ENCODE peak calls at places on chromosomes 16 and 17, in nine cellular contexts. One of them, this sample, is unnamed.
A peak's percentile ranks its signal among the peaks of the same experiment; 100 is the strongest.

GRCh38 chr16:89393731-89394406 is 96.5 kb downstream of the ANKRD11 start:
- DNase-seq in adrenal gland: no peak
- DNase-seq in GM12878: no peak
- DNase-seq in lower leg skin: no peak
- DNase-seq in testis: no peak
- DNase-seq in A549: no peak
- DNase-seq in body of pancreas: peak; percentile 31
- DNase-seq in endothelial cell of umbilical vein: peak; percentile 17
- DNase-seq in NB4: no peak
- DNase-seq in this sample: no peak

GRCh38 chr17:21358682-21359482 is 17.3 kb upstream of the KCNJ12 start:
- DNase-seq in testis: no peak
- DNase-seq in endothelial cell of umbilical vein: no peak
- DNase-seq in body of pancreas: no peak
- DNase-seq in lower leg skin: no peak
- DNase-seq in GM12878: no peak
- DNase-seq in NB4: no peak
- DNase-seq in adrenal gland: no peak
- DNase-seq in A549: no peak
- DNase-seq in this sample: no peak

GRCh38 chr16:85096921-85097320 is 15.4 kb downstream of the CIBAR2 start:
- DNase-seq in A549: no peak
- DNase-seq in body of pancreas: no peak
- DNase-seq in GM12878: no peak
- DNase-seq in NB4: no peak
- DNase-seq in endothelial cell of umbilical vein: no peak
- DNase-seq in testis: no peak
- DNase-seq in adrenal gland: no peak
- DNase-seq in lower leg skin: no peak
- DNase-seq in this sample: no peak

GRCh38 chr16:86680137-86680536 is 101.8 kb downstream of the FOXL1 start:
- DNase-seq in lower leg skin: no peak
- DNase-seq in A549: no peak
- DNase-seq in endothelial cell of umbilical vein: peak; percentile 96
- DNase-seq in NB4: no peak
- DNase-seq in body of pancreas: no peak
- DNase-seq in GM12878: no peak
- DNase-seq in testis: no peak
- DNase-seq in adrenal gland: no peak
- DNase-seq in this sample: no peak

GRCh38 chr17:44084131-44084538 is 13.6 kb downstream of the G6PC3 start:
- DNase-seq in testis: no peak
- DNase-seq in NB4: peak; percentile 53
- DNase-seq in adrenal gland: no peak
- DNase-seq in A549: peak; percentile 82
- DNase-seq in endothelial cell of umbilical vein: no peak
- DNase-seq in lower leg skin: no peak
- DNase-seq in body of pancreas: no peak
- DNase-seq in GM12878: no peak
- DNase-seq in this sample: peak; percentile 42

GRCh38 chr17:79263191-79263590 is 188.6 kb downstream of the ENGASE start:
- DNase-seq in GM12878: no peak
- DNase-seq in adrenal gland: no peak
- DNase-seq in endothelial cell of umbilical vein: no peak
- DNase-seq in body of pancreas: no peak
- DNase-seq in A549: no peak
- DNase-seq in lower leg skin: no peak
- DNase-seq in NB4: no peak
- DNase-seq in testis: no peak
- DNase-seq in this sample: no peak

GRCh38 chr16:62022688-62023087 is 13.6 kb downstream of the CDH8 start:
- DNase-seq in adrenal gland: no peak
- DNase-seq in endothelial cell of umbilical vein: no peak
- DNase-seq in GM12878: no peak
- DNase-seq in NB4: no peak
- DNase-seq in body of pancreas: no peak
- DNase-seq in lower leg skin: no peak
- DNase-seq in testis: no peak
- DNase-seq in A549: no peak
- DNase-seq in this sample: no peak

GRCh38 chr17:48555183-48555615 is 10.3 kb upstream of the HOXB2 start:
- DNase-seq in endothelial cell of umbilical vein: peak; percentile 89
- DNase-seq in testis: no peak
- DNase-seq in NB4: peak; percentile 8
- DNase-seq in lower leg skin: no peak
- DNase-seq in body of pancreas: no peak
- DNase-seq in GM12878: no peak
- DNase-seq in adrenal gland: peak; percentile 41
- DNase-seq in A549: peak; percentile 82
- DNase-seq in this sample: peak; percentile 13

GRCh38 chr17:59026176-59026939 is 80.3 kb downstream of the TRIM37 start:
- DNase-seq in body of pancreas: no peak
- DNase-seq in lower leg skin: no peak
- DNase-seq in A549: no peak
- DNase-seq in NB4: no peak
- DNase-seq in adrenal gland: no peak
- DNase-seq in GM12878: no peak
- DNase-seq in endothelial cell of umbilical vein: no peak
- DNase-seq in testis: no peak
- DNase-seq in this sample: no peak

GRCh38 chr16:31484491-31485171 is 1.7 kb downstream of the SLC5A2 start:
- DNase-seq in endothelial cell of umbilical vein: no peak
- DNase-seq in GM12878: no peak
- DNase-seq in adrenal gland: no peak
- DNase-seq in testis: no peak
- DNase-seq in body of pancreas: peak; percentile 64
- DNase-seq in NB4: no peak
- DNase-seq in A549: no peak
- DNase-seq in lower leg skin: no peak
- DNase-seq in this sample: no peak

GRCh38 chr17:42111265-42111636 is 1.3 kb downstream of the DHX58 start:
- DNase-seq in A549: no peak
- DNase-seq in body of pancreas: no peak
- DNase-seq in GM12878: no peak
- DNase-seq in NB4: no peak
- DNase-seq in testis: no peak
- DNase-seq in lower leg skin: no peak
- DNase-seq in adrenal gland: no peak
- DNase-seq in endothelial cell of umbilical vein: no peak
- DNase-seq in this sample: no peak

DNA sequence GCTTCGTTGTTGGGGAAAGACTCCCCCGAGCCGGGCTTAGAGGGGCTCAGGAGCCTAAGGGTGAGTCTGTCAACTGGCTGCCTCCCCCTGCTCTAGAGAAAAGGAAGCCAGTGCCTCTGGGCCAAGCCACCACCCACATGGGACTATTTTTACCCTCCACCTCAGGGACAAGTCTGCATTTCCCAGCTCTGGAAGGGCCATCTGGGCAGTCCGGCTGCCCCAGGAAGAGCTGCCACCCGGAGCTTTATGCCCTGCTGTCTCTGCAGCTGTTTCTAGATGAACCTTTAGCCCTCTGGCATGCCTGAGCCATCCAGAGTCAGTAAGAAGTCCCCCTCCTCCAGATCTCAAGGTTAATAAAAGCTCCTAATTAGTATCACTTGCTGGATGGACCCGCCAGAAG is 5.3 kb upstream of the RPRML start:
- DNase-seq in lower leg skin: no peak
- DNase-seq in body of pancreas: no peak
- DNase-seq in GM12878: no peak
- DNase-seq in A549: no peak
- DNase-seq in adrenal gland: no peak
- DNase-seq in testis: no peak
- DNase-seq in endothelial cell of umbilical vein: no peak
- DNase-seq in NB4: no peak
- DNase-seq in this sample: no peak
- TF ChIP-seq POLR2A in lower leg skin: no peak
- TF ChIP-seq POLR2A in body of pancreas: no peak
- TF ChIP-seq POLR2A in GM12878: no peak
- TF ChIP-seq POLR2A in A549: no peak
- TF ChIP-seq POLR2A in adrenal gland: no peak
- TF ChIP-seq POLR2A in testis: no peak
- TF ChIP-seq POLR2A in endothelial cell of umbilical vein: no peak
- TF ChIP-seq POLR2A in NB4: no peak
- TF ChIP-seq POLR2A in this sample: no peak

GRCh38 chr16:19713697-19714096 is 4.3 kb downstream of the KNOP1 start:
- DNase-seq in body of pancreas: no peak
- DNase-seq in NB4: no peak
- DNase-seq in GM12878: no peak
- DNase-seq in adrenal gland: no peak
- DNase-seq in lower leg skin: no peak
- DNase-seq in testis: no peak
- DNase-seq in endothelial cell of umbilical vein: no peak
- DNase-seq in A549: no peak
- DNase-seq in this sample: no peak
- TF ChIP-seq POLR2A in body of pancreas: no peak
- TF ChIP-seq POLR2A in NB4: no peak
- TF ChIP-seq POLR2A in GM12878: no peak
- TF ChIP-seq POLR2A in adrenal gland: no peak
- TF ChIP-seq POLR2A in lower leg skin: no peak
- TF ChIP-seq POLR2A in testis: no peak
- TF ChIP-seq POLR2A in endothelial cell of umbilical vein: no peak
- TF ChIP-seq POLR2A in A549: no peak
- TF ChIP-seq POLR2A in this sample: no peak

DNA sequence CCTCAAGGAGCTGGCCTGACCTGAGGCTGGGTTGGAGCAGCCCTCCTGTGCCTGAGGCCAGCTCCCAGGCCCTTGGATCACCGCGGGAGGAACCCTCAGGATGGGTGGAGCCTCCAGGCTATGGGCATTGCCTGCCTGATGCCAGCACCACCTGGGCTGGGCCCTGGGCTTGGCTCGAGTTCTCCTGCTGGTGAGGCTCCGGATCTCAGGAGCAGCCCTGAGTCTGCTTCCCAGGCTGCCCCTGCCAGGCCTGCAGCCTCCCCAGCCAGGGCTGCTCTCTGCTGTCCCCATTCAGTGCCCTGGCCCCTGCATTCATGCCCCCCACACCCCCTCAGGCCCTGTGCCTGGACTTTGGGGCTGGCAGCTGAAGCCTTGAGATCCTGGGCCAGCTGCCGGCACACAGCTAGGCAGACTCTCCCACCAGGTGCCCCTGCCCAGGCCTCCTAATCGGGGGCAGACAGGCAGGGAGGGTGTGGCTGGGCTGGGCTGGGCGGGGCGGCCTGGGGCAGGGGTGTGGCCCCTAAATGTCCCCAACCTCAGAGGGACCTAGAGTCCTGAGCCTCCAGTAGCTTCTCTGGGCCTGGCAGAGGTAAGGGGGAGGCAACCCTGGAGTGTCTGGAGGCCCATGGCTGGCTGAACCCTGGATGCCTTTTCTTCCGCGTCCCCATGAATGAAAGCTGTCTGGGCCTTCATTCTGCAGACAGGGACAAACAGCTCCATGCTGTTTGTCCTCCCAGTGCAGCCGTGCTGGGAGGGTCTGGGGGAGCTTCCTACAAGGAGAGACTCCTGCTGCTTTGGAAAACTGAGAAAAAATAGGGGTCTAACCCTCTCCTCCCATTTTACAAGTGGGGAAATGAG is 1.1 kb upstream of the PIGQ start:
- DNase-seq in adrenal gland: no peak
- DNase-seq in lower leg skin: no peak
- DNase-seq in body of pancreas: no peak
- DNase-seq in endothelial cell of umbilical vein: no peak
- DNase-seq in GM12878: no peak
- DNase-seq in testis: no peak
- DNase-seq in NB4: no peak
- DNase-seq in A549: no peak
- DNase-seq in this sample: peak; percentile 97
- TF ChIP-seq POLR2A in adrenal gland: no peak
- TF ChIP-seq POLR2A in lower leg skin: no peak
- TF ChIP-seq POLR2A in body of pancreas: no peak
- TF ChIP-seq POLR2A in endothelial cell of umbilical vein: no peak
- TF ChIP-seq POLR2A in GM12878: no peak
- TF ChIP-seq POLR2A in testis: no peak
- TF ChIP-seq POLR2A in NB4: no peak
- TF ChIP-seq POLR2A in A549: no peak
- TF ChIP-seq POLR2A in this sample: peak; percentile 95

GRCh38 chr17:63700528-63701441 is 860 bp upstream of the LIMD2 start:
- DNase-seq in endothelial cell of umbilical vein: peak; percentile 63
- DNase-seq in adrenal gland: peak; percentile 49
- DNase-seq in A549: no peak
- DNase-seq in lower leg skin: no peak
- DNase-seq in GM12878: no peak
- DNase-seq in NB4: peak; percentile 81
- DNase-seq in body of pancreas: peak; percentile 48
- DNase-seq in testis: peak; percentile 53
- DNase-seq in this sample: peak; percentile 42

GRCh38 chr17:63698886-63699637 is 863 bp downstream of the LIMD2 start:
- DNase-seq in NB4: peak; percentile 98
- DNase-seq in A549: no peak
- DNase-seq in testis: peak; percentile 25
- DNase-seq in GM12878: peak; percentile 59
- DNase-seq in lower leg skin: peak; percentile 31
- DNase-seq in body of pancreas: peak; percentile 67
- DNase-seq in endothelial cell of umbilical vein: peak; percentile 56
- DNase-seq in adrenal gland: peak; percentile 54
- DNase-seq in this sample: no peak

GRCh38 chr17:63701477-63702222 is 1.7 kb upstream of the LIMD2 start:
- DNase-seq in endothelial cell of umbilical vein: no peak
- DNase-seq in adrenal gland: no peak
- DNase-seq in testis: peak; percentile 18
- DNase-seq in A549: no peak
- DNase-seq in body of pancreas: peak; percentile 47
- DNase-seq in NB4: peak; percentile 94
- DNase-seq in lower leg skin: no peak
- DNase-seq in GM12878: no peak
- DNase-seq in this sample: no peak

GRCh38 chr17:63698381-63698885 is 1.5 kb downstream of the LIMD2 start:
- DNase-seq in A549: no peak
- DNase-seq in testis: no peak
- DNase-seq in adrenal gland: no peak
- DNase-seq in body of pancreas: no peak
- DNase-seq in endothelial cell of umbilical vein: peak; percentile 24
- DNase-seq in lower leg skin: no peak
- DNase-seq in GM12878: no peak
- DNase-seq in NB4: peak; percentile 55
- DNase-seq in this sample: no peak

DNA sequence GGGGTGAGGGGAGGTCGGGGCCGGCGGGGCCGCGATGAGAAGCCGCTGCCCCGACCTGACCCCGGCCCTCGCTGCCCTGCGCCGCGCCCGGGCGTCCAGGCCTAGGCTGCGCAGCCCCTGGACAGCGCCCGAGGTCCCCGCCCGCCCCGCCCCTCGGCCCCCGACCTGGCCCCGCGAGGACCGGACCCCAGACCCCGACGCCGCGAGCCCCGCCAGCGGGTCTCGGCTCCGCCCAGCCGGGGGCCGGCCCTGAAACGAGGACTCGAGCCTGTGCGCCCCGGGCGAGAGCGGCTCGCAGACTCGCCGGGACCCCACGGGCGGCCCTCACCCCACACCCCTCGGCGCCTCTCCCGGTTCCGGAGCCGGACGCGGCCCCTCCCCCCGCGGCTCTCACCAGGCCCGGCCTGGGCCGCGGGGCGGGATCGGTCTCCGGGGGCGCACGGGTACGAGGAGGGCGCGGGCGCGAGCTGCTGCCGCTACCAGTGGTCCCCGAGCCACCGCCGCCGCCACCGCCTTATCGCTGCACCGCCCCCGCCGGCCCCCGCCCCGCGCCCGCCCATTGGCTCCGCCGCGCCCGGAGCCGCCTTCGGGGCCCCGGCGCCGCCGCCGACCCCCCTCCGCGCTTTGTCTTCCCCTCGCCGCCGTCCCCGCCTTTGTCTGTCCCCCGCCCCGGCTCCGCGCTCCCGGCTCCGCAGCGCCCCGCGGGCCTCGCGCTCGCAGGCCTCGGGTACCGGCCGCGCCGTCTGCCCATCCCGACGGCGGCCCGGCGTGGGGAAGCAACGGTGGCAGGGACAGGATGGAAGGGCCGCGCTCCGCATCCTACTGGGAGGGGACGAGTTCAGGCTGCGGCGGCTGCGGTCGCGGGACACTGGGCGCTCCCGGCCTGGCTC is at the start of gene LIMD2:
- DNase-seq in NB4: peak; percentile 83
- DNase-seq in GM12878: no peak
- DNase-seq in A549: peak; percentile 69
- DNase-seq in endothelial cell of umbilical vein: peak; percentile 54
- DNase-seq in adrenal gland: peak; percentile 59
- DNase-seq in testis: peak; percentile 30
- DNase-seq in body of pancreas: peak; percentile 56
- DNase-seq in lower leg skin: no peak
- DNase-seq in this sample: peak; percentile 68
- TF ChIP-seq POLR2A in NB4: peak; percentile 63
- TF ChIP-seq POLR2A in GM12878: peak; percentile 88
- TF ChIP-seq POLR2A in A549: peak; percentile 44
- TF ChIP-seq POLR2A in endothelial cell of umbilical vein: peak; percentile 41
- TF ChIP-seq POLR2A in adrenal gland: no peak
- TF ChIP-seq POLR2A in testis: no peak
- TF ChIP-seq POLR2A in body of pancreas: no peak
- TF ChIP-seq POLR2A in lower leg skin: no peak
- TF ChIP-seq POLR2A in this sample: no peak